ENCODE peak calls at places on chromosomes 1 and 21, in four cellular contexts. F is stomach, N is fibroblast of lung, D is thoracic aorta. V is an unnamed sample.

GRCh38 chr1:87956072-87956471 is 627.4 kb downstream of the LMO4 start:
- DNase-seq in D (peak; percentile 74), F (no peak), N (peak; percentile 90), V (no peak)

GRCh38 chr1:26710811-26711210 is 15.0 kb downstream of the ARID1A start:
- DNase-seq in D (no peak), F (no peak), N (no peak), V (no peak)

GRCh38 chr21:45167796-45168222 is 93.4 kb downstream of the ADARB1 start:
- DNase-seq in D (no peak), F (no peak), N (peak; percentile 83), V (no peak)

GRCh38 chr21:41322496-41323382 is 6.1 kb downstream of the FAM3B start:
- DNase-seq in D (no peak), N (no peak), F (no peak), V (no peak)

GRCh38 chr1:226337294-226337870 is 28.4 kb upstream of the LIN9 start:
- DNase-seq in F (no peak), D (no peak), N (no peak), V (no peak)

GRCh38 chr1:229378586-229379442 is 36.0 kb upstream of the CCSAP start:
- DNase-seq in F (no peak), N (no peak), D (no peak), V (no peak)

GRCh38 chr1:145778146-145778540 is 45.8 kb downstream of the RNF115 start:
- DNase-seq in F (no peak), N (peak; percentile 24), D (no peak), V (no peak)

GRCh38 chr21:41529769-41530168 is 21.8 kb upstream of the TMPRSS2 start:
- DNase-seq in N (no peak), F (peak; percentile 25), D (no peak), V (no peak)

GRCh38 chr1:208203848-208204609 is 40.2 kb downstream of the PLXNA2 start:
- DNase-seq in D (no peak), N (peak; percentile 36), F (no peak), V (no peak)

GRCh38 chr1:177170756-177171535 is at the start of gene BRINP2:
- DNase-seq in N (peak; percentile 26), D (no peak), F (peak; percentile 56), V (no peak)

GRCh38 chr1:153494976-153495535 is 34.6 kb upstream of the S100A7 start:
- DNase-seq in D (peak; percentile 72), F (peak; percentile 76), N (peak; percentile 70), V (peak; percentile 82)

GRCh38 chr1:109880961-109881894 is 29.4 kb upstream of the CSF1 start:
- DNase-seq in D (no peak), F (no peak), N (no peak), V (no peak)

GRCh38 chr21:43317254-43317748 is 109.6 kb downstream of the SIK1 start:
- DNase-seq in F (no peak), D (no peak), N (no peak), V (no peak)

GRCh38 chr1:151540021-151540981 is at the start of gene TUFT1:
- DNase-seq in D (peak; percentile 83), N (peak; percentile 88), F (peak; percentile 98), V (no peak)
- H3K4me1 ChIP-seq in D (peaks cover 16% of the 10 kb centered on the region), N (peaks cover 14% of the 10 kb centered on the region), F (peaks cover 35% of the 10 kb centered on the region), V (no peaks in the 10 kb centered on the region)

GRCh38 chr1:55211909-55212308 is 3.3 kb downstream of the USP24 start:
- DNase-seq in F (no peak), D (no peak), N (no peak), V (no peak)
- H3K4me3 ChIP-seq in F (peak overlapping the region; percentile 75), D (peak overlapping the region; percentile 90), N (peak overlapping the region; percentile 37), V (no peak overlapping the region)

GRCh38 chr1:115348636-115349035 is 10.6 kb upstream of the NGF start:
- DNase-seq in F (no peak), D (no peak), N (no peak), V (no peak)

GRCh38 chr1:115338457-115338820 is 390 bp upstream of the NGF start:
- DNase-seq in F (no peak), D (no peak), N (no peak), V (no peak)

GRCh38 chr1:115340879-115341278 is 2.8 kb upstream of the NGF start:
- DNase-seq in N (no peak), F (no peak), D (no peak), V (no peak)

GRCh38 chr1:115341948-115342347 is 3.9 kb upstream of the NGF start:
- DNase-seq in N (no peak), D (no peak), F (no peak), V (no peak)

GRCh38 chr1:115343200-115343737 is 5.2 kb upstream of the NGF start:
- DNase-seq in D (no peak), N (no peak), F (no peak), V (no peak)
- H3K27ac ChIP-seq in D (no peak overlapping the region), N (no peak overlapping the region), F (no peak overlapping the region), V (no peak overlapping the region)

DNA sequence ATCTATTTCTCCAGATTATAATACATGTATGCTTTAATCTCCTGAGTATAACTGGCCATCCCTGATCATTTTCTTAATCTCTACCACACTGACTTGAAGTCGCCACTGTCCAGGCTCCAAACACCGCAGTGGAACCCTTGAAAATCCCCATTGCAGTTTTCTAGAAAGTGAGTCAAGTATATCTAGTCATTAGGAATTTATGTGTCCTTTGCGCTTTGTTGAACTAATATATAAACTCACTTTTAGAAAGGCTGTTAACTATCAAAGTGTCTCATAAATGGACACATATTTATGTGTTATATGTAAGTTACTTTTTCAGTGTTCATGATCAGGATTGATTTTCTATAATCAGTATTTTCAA is 211.5 kb downstream of the PATJ start:
- DNase-seq in D (no peak), N (no peak), F (no peak), V (no peak)
- H3K4me1 ChIP-seq in D (no peaks in the 10 kb centered on the region), N (no peaks in the 10 kb centered on the region), F (no peaks in the 10 kb centered on the region), V (peaks cover 3% of the 10 kb centered on the region)

GRCh38 chr1:8477199-8477982 is 159.5 kb downstream of the SLC45A1 start:
- DNase-seq in N (no peak), F (no peak), D (no peak), V (no peak)
- H3K4me3 ChIP-seq in N (no peak overlapping the region), F (no peak overlapping the region), D (peak overlapping the region; percentile 49), V (no peak overlapping the region)

GRCh38 chr1:201561604-201562003 is 22.7 kb downstream of the NAV1 start:
- DNase-seq in F (no peak), D (no peak), N (no peak), V (no peak)

GRCh38 chr1:201563406-201563780 is 24.5 kb downstream of the NAV1 start:
- DNase-seq in N (no peak), D (no peak), F (no peak), V (no peak)

GRCh38 chr1:201562659-201563405 is 23.9 kb downstream of the NAV1 start:
- DNase-seq in F (no peak), N (peak; percentile 77), D (no peak), V (no peak)

GRCh38 chr1:201561195-201561564 is 22.3 kb downstream of the NAV1 start:
- DNase-seq in D (no peak), N (no peak), F (no peak), V (no peak)

DNA sequence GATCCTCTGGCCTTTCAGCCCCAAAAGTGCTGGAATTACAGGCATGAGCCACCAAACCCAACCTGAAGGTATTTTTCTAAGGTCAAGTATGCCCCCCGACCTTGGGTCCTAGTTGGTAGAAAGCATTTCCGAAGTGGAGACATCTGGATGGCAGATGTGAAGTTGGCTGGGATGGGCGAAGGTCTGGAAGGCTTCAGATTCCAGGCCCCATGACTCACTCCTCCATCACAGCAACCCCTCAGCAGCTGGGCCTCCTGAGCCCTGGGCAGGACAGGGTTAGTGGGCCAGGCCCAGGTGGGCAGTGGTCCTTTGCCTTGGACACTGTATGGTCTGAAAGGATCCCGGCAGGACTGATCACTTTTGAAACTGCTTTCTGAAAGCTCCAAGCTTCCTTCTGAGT is 23.3 kb downstream of the NAV1 start:
- DNase-seq in D (no peak), F (no peak), N (peak; percentile 95), V (no peak)
- H3K27ac ChIP-seq in D (peak overlapping the region; percentile 32), F (no peak overlapping the region), N (peak overlapping the region; percentile 84), V (no peak overlapping the region)

GRCh38 chr1:161012420-161012819 is 8.5 kb downstream of the F11R start:
- DNase-seq in N (no peak), F (no peak), D (no peak), V (no peak)
- H3K4me1 ChIP-seq in N (no peaks in the 10 kb centered on the region), F (peaks cover 33% of the 10 kb centered on the region), D (no peaks in the 10 kb centered on the region), V (peaks cover 4% of the 10 kb centered on the region)

DNA sequence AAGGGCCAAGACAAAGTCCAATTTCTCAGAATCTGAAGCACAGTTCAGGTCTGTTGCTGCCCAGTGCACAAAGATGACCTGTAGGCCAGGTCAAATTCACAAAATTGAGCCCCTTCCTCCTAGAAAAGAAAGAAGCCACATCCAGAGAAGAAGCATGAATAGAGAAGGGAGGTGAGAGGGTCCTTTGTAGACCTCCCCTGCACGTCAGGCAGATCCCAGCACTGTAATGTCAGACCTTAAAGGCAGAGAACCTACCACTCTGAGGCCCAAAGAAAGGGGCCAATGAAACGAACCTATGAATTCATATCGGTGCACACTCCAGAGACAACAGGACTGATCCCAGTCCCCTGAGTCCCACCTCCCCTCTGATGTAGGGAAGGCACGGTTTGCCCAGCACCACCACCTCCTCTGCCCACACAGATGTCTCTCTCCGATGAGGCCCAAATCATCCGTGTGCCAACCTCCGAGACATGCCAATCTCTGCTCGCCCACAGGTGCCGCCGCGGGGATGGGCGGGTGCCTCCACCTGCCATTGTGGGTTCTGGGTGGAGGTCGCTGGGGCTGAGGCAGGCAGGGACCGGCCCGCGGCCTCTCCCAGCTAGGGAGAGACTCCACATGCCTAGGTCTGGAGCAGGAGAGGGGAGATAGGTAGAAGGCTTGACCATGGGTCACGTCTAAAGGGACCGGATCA is 42.2 kb downstream of the RRAGC start:
- DNase-seq in N (no peak), D (no peak), F (no peak), V (no peak)
- H3K4me3 ChIP-seq in N (no peak overlapping the region), D (no peak overlapping the region), F (peak overlapping the region; percentile 46), V (peak overlapping the region; percentile 78)